ENCODE peak calls at places on chromosomes 12 and 14, in six cellular contexts. One of them, this sample, is unnamed.
A peak's percentile ranks its signal among the peaks of the same experiment; 100 is the strongest.

GRCh38 chr14:99252940-99253868 is 18.8 kb downstream of the BCL11B start:
- DNase-seq in IMR-90: no peak
- DNase-seq in transverse colon: no peak
- DNase-seq in left ventricle myocardium inferior: no peak
- DNase-seq in Peyer's patch: peak; percentile 70
- DNase-seq in fibroblast of lung: no peak
- DNase-seq in this sample: peak; percentile 72

GRCh38 chr12:42484996-42485395 is 104.5 kb downstream of the PRICKLE1 start:
- DNase-seq in left ventricle myocardium inferior: no peak
- DNase-seq in Peyer's patch: no peak
- DNase-seq in fibroblast of lung: no peak
- DNase-seq in IMR-90: peak; percentile 33
- DNase-seq in transverse colon: no peak
- DNase-seq in this sample: no peak

GRCh38 chr12:26275313-26276257 is 80.2 kb downstream of the SSPN start:
- DNase-seq in IMR-90: no peak
- DNase-seq in left ventricle myocardium inferior: no peak
- DNase-seq in Peyer's patch: no peak
- DNase-seq in fibroblast of lung: no peak
- DNase-seq in transverse colon: no peak
- DNase-seq in this sample: no peak

GRCh38 chr12:57782608-57783465 is at the start of gene TSFM:
- DNase-seq in left ventricle myocardium inferior: peak; percentile 98
- DNase-seq in IMR-90: peak; percentile 93
- DNase-seq in fibroblast of lung: peak; percentile 94
- DNase-seq in transverse colon: peak; percentile 97
- DNase-seq in Peyer's patch: peak; percentile 98
- DNase-seq in this sample: peak; percentile 93

GRCh38 chr12:76277480-76277879 is 70.7 kb downstream of the BBS10 start:
- DNase-seq in transverse colon: no peak
- DNase-seq in Peyer's patch: no peak
- DNase-seq in left ventricle myocardium inferior: no peak
- DNase-seq in IMR-90: peak; percentile 87
- DNase-seq in fibroblast of lung: peak; percentile 51
- DNase-seq in this sample: no peak

GRCh38 chr12:52464921-52465320 is 8.7 kb downstream of the KRT6C start:
- DNase-seq in Peyer's patch: no peak
- DNase-seq in fibroblast of lung: no peak
- DNase-seq in IMR-90: no peak
- DNase-seq in left ventricle myocardium inferior: no peak
- DNase-seq in transverse colon: no peak
- DNase-seq in this sample: no peak

GRCh38 chr12:111705672-111706071 is 19.8 kb downstream of the ACAD10 start:
- DNase-seq in transverse colon: no peak
- DNase-seq in fibroblast of lung: no peak
- DNase-seq in Peyer's patch: no peak
- DNase-seq in left ventricle myocardium inferior: no peak
- DNase-seq in IMR-90: no peak
- DNase-seq in this sample: no peak

GRCh38 chr12:110931315-110931728 is 10.9 kb upstream of the MYL2 start:
- DNase-seq in Peyer's patch: no peak
- DNase-seq in IMR-90: no peak
- DNase-seq in fibroblast of lung: no peak
- DNase-seq in transverse colon: no peak
- DNase-seq in left ventricle myocardium inferior: peak; percentile 82
- DNase-seq in this sample: no peak

GRCh38 chr12:115000038-115000437 is 316.1 kb upstream of the TBX3 start:
- DNase-seq in left ventricle myocardium inferior: no peak
- DNase-seq in fibroblast of lung: no peak
- DNase-seq in IMR-90: peak; percentile 54
- DNase-seq in transverse colon: no peak
- DNase-seq in Peyer's patch: no peak
- DNase-seq in this sample: no peak

GRCh38 chr14:94048676-94049624 is 22.8 kb downstream of the OTUB2 start:
- DNase-seq in fibroblast of lung: no peak
- DNase-seq in transverse colon: no peak
- DNase-seq in Peyer's patch: peak; percentile 28
- DNase-seq in left ventricle myocardium inferior: no peak
- DNase-seq in IMR-90: no peak
- DNase-seq in this sample: no peak

GRCh38 chr12:59803735-59804134 is 207.9 kb downstream of the SLC16A7 start:
- DNase-seq in IMR-90: peak; percentile 40
- DNase-seq in Peyer's patch: no peak
- DNase-seq in left ventricle myocardium inferior: no peak
- DNase-seq in transverse colon: no peak
- DNase-seq in fibroblast of lung: no peak
- DNase-seq in this sample: no peak

GRCh38 chr14:103329421-103330347 is 4.4 kb upstream of the EIF5 start:
- DNase-seq in transverse colon: peak; percentile 37
- DNase-seq in IMR-90: peak; percentile 40
- DNase-seq in Peyer's patch: peak; percentile 58
- DNase-seq in fibroblast of lung: peak; percentile 69
- DNase-seq in left ventricle myocardium inferior: no peak
- DNase-seq in this sample: no peak

GRCh38 chr14:98633380-98633779 is 638.6 kb downstream of the BCL11B start:
- DNase-seq in Peyer's patch: no peak
- DNase-seq in IMR-90: no peak
- DNase-seq in fibroblast of lung: no peak
- DNase-seq in left ventricle myocardium inferior: no peak
- DNase-seq in transverse colon: peak; percentile 8
- DNase-seq in this sample: no peak

GRCh38 chr12:56082967-56083366 is 3.0 kb downstream of the ERBB3 start:
- DNase-seq in IMR-90: no peak
- DNase-seq in fibroblast of lung: no peak
- DNase-seq in Peyer's patch: no peak
- DNase-seq in left ventricle myocardium inferior: no peak
- DNase-seq in transverse colon: no peak
- DNase-seq in this sample: no peak

GRCh38 chr12:3931721-3932120 is 58.5 kb upstream of the PARP11 start:
- DNase-seq in IMR-90: no peak
- DNase-seq in left ventricle myocardium inferior: no peak
- DNase-seq in fibroblast of lung: no peak
- DNase-seq in Peyer's patch: no peak
- DNase-seq in transverse colon: no peak
- DNase-seq in this sample: no peak

GRCh38 chr12:77914089-77914488 is 83.4 kb downstream of the NAV3 start:
- DNase-seq in fibroblast of lung: no peak
- DNase-seq in left ventricle myocardium inferior: no peak
- DNase-seq in transverse colon: no peak
- DNase-seq in Peyer's patch: no peak
- DNase-seq in IMR-90: no peak
- DNase-seq in this sample: no peak
- H3K4me3 ChIP-seq in fibroblast of lung: no peak overlapping the region
- H3K4me3 ChIP-seq in left ventricle myocardium inferior: no peak overlapping the region
- H3K4me3 ChIP-seq in transverse colon: no peak overlapping the region
- H3K4me3 ChIP-seq in Peyer's patch: no peak overlapping the region
- H3K4me3 ChIP-seq in IMR-90: no peak overlapping the region
- H3K4me3 ChIP-seq in this sample: no peak overlapping the region

GRCh38 chr12:116561181-116561821 is 2.1 kb downstream of the MAP1LC3B2 start:
- DNase-seq in IMR-90: no peak
- DNase-seq in transverse colon: no peak
- DNase-seq in fibroblast of lung: no peak
- DNase-seq in left ventricle myocardium inferior: no peak
- DNase-seq in Peyer's patch: no peak
- DNase-seq in this sample: no peak

GRCh38 chr12:116556964-116557706 is 2.0 kb upstream of the MAP1LC3B2 start:
- DNase-seq in transverse colon: no peak
- DNase-seq in Peyer's patch: no peak
- DNase-seq in left ventricle myocardium inferior: no peak
- DNase-seq in IMR-90: peak; percentile 26
- DNase-seq in fibroblast of lung: no peak
- DNase-seq in this sample: no peak

GRCh38 chr12:116559080-116559329 is 176 bp upstream of the MAP1LC3B2 start:
- DNase-seq in IMR-90: no peak
- DNase-seq in fibroblast of lung: no peak
- DNase-seq in transverse colon: no peak
- DNase-seq in Peyer's patch: no peak
- DNase-seq in left ventricle myocardium inferior: no peak
- DNase-seq in this sample: no peak

GRCh38 chr12:116558280-116559079 is 701 bp upstream of the MAP1LC3B2 start:
- DNase-seq in Peyer's patch: no peak
- DNase-seq in fibroblast of lung: no peak
- DNase-seq in left ventricle myocardium inferior: no peak
- DNase-seq in IMR-90: no peak
- DNase-seq in transverse colon: no peak
- DNase-seq in this sample: no peak

DNA sequence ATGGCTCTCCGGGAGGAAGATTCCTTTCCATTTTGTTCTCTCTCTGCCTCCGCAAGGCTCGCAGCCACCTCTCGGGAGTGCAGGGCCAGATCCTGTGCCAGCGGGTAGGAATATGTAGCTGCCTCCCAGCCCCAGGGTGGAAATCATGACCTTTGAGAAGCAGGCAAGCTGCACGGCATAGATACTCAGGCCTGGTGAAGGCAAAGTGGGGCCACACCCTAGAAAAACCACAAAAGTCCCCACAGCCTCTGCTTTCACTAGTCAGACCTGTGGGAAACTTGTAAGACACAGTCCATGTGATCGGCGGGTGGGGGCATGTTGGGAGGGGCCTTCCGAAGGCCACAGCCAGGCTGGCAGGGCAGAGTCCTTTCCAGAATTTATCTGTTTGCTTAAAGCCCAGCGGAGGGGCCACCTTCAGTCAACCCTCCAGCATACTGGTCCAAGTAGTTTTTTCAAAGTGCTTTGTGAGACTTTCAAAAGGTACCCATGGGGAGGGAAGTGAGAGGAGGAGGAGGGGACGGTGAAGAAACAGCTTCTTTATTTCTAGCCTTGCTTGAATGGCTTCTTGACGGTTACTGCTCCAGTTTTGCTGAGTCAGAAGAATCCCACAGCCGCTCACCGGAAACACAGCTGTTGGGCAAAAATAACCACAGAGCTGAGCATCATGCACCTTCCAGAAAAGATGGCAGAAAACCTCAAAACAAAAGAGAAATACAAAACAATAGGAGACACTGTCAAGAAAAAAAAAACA is at the start of gene MAP1LC3B2:
- DNase-seq in transverse colon: peak; percentile 84
- DNase-seq in Peyer's patch: peak; percentile 93
- DNase-seq in fibroblast of lung: peak; percentile 84
- DNase-seq in left ventricle myocardium inferior: peak; percentile 45
- DNase-seq in IMR-90: peak; percentile 39
- DNase-seq in this sample: peak; percentile 87
- H3K27me3 ChIP-seq in transverse colon: no peaks in the 10 kb centered on the region
- H3K27me3 ChIP-seq in Peyer's patch: no peaks in the 10 kb centered on the region
- H3K27me3 ChIP-seq in fibroblast of lung: no peaks in the 10 kb centered on the region
- H3K27me3 ChIP-seq in left ventricle myocardium inferior: no peaks in the 10 kb centered on the region
- H3K27me3 ChIP-seq in IMR-90: no peaks in the 10 kb centered on the region
- H3K27me3 ChIP-seq in this sample: no peaks in the 10 kb centered on the region

GRCh38 chr12:92292016-92292415 is 146.4 kb upstream of the BTG1 start:
- DNase-seq in left ventricle myocardium inferior: no peak
- DNase-seq in Peyer's patch: no peak
- DNase-seq in fibroblast of lung: peak; percentile 63
- DNase-seq in IMR-90: peak; percentile 47
- DNase-seq in transverse colon: no peak
- DNase-seq in this sample: no peak

GRCh38 chr12:92290881-92291280 is 145.2 kb upstream of the BTG1 start:
- DNase-seq in Peyer's patch: no peak
- DNase-seq in transverse colon: no peak
- DNase-seq in fibroblast of lung: peak; percentile 74
- DNase-seq in left ventricle myocardium inferior: no peak
- DNase-seq in IMR-90: peak; percentile 64
- DNase-seq in this sample: no peak

GRCh38 chr12:92289611-92290010 is 144.0 kb upstream of the BTG1 start:
- DNase-seq in transverse colon: no peak
- DNase-seq in IMR-90: no peak
- DNase-seq in left ventricle myocardium inferior: no peak
- DNase-seq in fibroblast of lung: no peak
- DNase-seq in Peyer's patch: no peak
- DNase-seq in this sample: no peak

GRCh38 chr12:92288533-92288932 is 142.9 kb upstream of the BTG1 start:
- DNase-seq in Peyer's patch: no peak
- DNase-seq in transverse colon: no peak
- DNase-seq in fibroblast of lung: peak; percentile 19
- DNase-seq in IMR-90: no peak
- DNase-seq in left ventricle myocardium inferior: no peak
- DNase-seq in this sample: no peak

GRCh38 chr12:92290016-92290685 is 144.5 kb upstream of the BTG1 start:
- DNase-seq in IMR-90: peak; percentile 65
- DNase-seq in fibroblast of lung: peak; percentile 5
- DNase-seq in Peyer's patch: no peak
- DNase-seq in left ventricle myocardium inferior: no peak
- DNase-seq in transverse colon: no peak
- DNase-seq in this sample: no peak
- H3K4me3 ChIP-seq in IMR-90: no peak overlapping the region
- H3K4me3 ChIP-seq in fibroblast of lung: no peak overlapping the region
- H3K4me3 ChIP-seq in Peyer's patch: no peak overlapping the region
- H3K4me3 ChIP-seq in left ventricle myocardium inferior: no peak overlapping the region
- H3K4me3 ChIP-seq in transverse colon: no peak overlapping the region
- H3K4me3 ChIP-seq in this sample: no peak overlapping the region

DNA sequence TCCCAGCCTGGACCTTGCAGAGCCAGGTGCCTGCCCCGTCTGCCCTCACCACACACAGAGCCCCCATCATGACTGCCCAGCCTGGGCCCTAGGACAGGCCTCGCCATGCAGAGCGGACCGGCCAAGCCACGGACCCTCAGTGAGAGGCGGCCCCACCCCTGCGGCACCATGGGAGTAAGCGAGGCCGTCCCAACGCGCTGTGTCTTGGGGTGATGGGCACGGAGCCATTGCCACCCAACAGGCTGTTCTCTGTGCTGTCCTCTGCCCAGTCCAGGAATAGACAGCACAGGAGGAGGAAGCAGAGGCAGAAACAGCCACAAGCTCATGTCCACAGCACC is 39.2 kb downstream of the GALNT9 start:
- DNase-seq in transverse colon: no peak
- DNase-seq in fibroblast of lung: no peak
- DNase-seq in IMR-90: no peak
- DNase-seq in Peyer's patch: no peak
- DNase-seq in left ventricle myocardium inferior: no peak
- DNase-seq in this sample: no peak
- H3K27me3 ChIP-seq in transverse colon: peaks cover 17% of the 10 kb centered on the region
- H3K27me3 ChIP-seq in fibroblast of lung: no peaks in the 10 kb centered on the region
- H3K27me3 ChIP-seq in IMR-90: no peaks in the 10 kb centered on the region
- H3K27me3 ChIP-seq in Peyer's patch: no peaks in the 10 kb centered on the region
- H3K27me3 ChIP-seq in left ventricle myocardium inferior: peaks cover 78% of the 10 kb centered on the region
- H3K27me3 ChIP-seq in this sample: no peaks in the 10 kb centered on the region

DNA sequence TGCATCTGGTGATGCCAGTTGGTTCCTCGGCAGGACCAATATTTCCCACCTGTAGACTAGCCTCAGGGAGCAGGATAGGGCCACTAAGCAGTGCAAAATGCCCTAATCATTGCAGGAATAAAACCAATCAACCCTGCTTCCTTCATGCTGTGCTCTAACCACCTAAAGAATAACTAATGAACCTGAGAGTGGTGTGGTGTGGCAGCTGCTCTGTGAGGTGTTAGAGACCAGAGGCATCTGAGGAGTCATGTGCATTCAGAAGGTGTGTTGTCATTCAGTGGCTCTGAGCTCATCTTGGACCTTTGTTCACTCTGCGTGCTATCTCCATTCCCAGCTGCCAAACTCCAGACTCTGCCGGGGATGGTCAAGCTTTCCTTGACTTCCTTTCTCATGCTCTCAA is 136.7 kb upstream of the EGLN3 start:
- DNase-seq in Peyer's patch: no peak
- DNase-seq in left ventricle myocardium inferior: no peak
- DNase-seq in transverse colon: no peak
- DNase-seq in fibroblast of lung: no peak
- DNase-seq in IMR-90: no peak
- DNase-seq in this sample: no peak
- H3K4me3 ChIP-seq in Peyer's patch: no peak overlapping the region
- H3K4me3 ChIP-seq in left ventricle myocardium inferior: no peak overlapping the region
- H3K4me3 ChIP-seq in transverse colon: no peak overlapping the region
- H3K4me3 ChIP-seq in fibroblast of lung: no peak overlapping the region
- H3K4me3 ChIP-seq in IMR-90: no peak overlapping the region
- H3K4me3 ChIP-seq in this sample: no peak overlapping the region